ENCODE peak calls at places on chromosomes 16 and 17, in six cellular contexts. V, Y, I, S, E and L are unnamed samples.

GRCh38 chr17:49520386-49521087 is 25.4 kb downstream of the NGFR start:
- DNase-seq in V (no peak), Y (peak; percentile 32), I (no peak), S (no peak), E (no peak), L (no peak)

GRCh38 chr17:21296097-21297025 is 11.8 kb downstream of the MAP2K3 start:
- DNase-seq in V (no peak), Y (no peak), I (no peak), S (no peak), E (no peak), L (no peak)

GRCh38 chr17:77327181-77327565 is 186.4 kb downstream of the SEC14L1 start:
- DNase-seq in V (no peak), Y (no peak), I (no peak), S (no peak), E (no peak), L (no peak)

GRCh38 chr17:73305845-73306836 is 5.7 kb downstream of the CDC42EP4 start:
- DNase-seq in V (no peak), Y (no peak), I (no peak), S (no peak), E (no peak), L (no peak)

GRCh38 chr17:50841949-50842354 is 6.6 kb downstream of the WFIKKN2 start:
- DNase-seq in V (peak; percentile 63), Y (peak; percentile 80), I (peak; percentile 51), S (peak; percentile 76), E (peak; percentile 68), L (peak; percentile 79)

GRCh38 chr17:81387235-81388060 is 7.8 kb upstream of the BAHCC1 start:
- DNase-seq in V (no peak), Y (no peak), I (no peak), S (no peak), E (peak; percentile 71), L (no peak)

GRCh38 chr17:17041018-17041521 is 1.2 kb upstream of the MPRIP start:
- DNase-seq in V (peak; percentile 79), Y (peak; percentile 43), I (peak; percentile 40), S (peak; percentile 68), E (no peak), L (no peak)

GRCh38 chr17:5042152-5043022 is 7.2 kb upstream of the SLC52A1 start:
- DNase-seq in V (no peak), Y (no peak), I (no peak), S (no peak), E (no peak), L (no peak)

GRCh38 chr16:50821586-50821985 is 79.7 kb downstream of the CYLD start:
- DNase-seq in V (no peak), Y (no peak), I (no peak), S (peak; percentile 21), E (no peak), L (no peak)
- TF ChIP-seq CTCF in V (no peak), Y (no peak), I (peak; percentile 14), S (no peak), E (no peak), L (no peak)

GRCh38 chr16:88418869-88419268 is 34.2 kb upstream of the ZFPM1 start:
- DNase-seq in V (no peak), Y (no peak), I (no peak), S (no peak), E (no peak), L (no peak)
- TF ChIP-seq CTCF in V (no peak), Y (no peak), I (no peak), S (no peak), E (no peak), L (no peak)

DNA sequence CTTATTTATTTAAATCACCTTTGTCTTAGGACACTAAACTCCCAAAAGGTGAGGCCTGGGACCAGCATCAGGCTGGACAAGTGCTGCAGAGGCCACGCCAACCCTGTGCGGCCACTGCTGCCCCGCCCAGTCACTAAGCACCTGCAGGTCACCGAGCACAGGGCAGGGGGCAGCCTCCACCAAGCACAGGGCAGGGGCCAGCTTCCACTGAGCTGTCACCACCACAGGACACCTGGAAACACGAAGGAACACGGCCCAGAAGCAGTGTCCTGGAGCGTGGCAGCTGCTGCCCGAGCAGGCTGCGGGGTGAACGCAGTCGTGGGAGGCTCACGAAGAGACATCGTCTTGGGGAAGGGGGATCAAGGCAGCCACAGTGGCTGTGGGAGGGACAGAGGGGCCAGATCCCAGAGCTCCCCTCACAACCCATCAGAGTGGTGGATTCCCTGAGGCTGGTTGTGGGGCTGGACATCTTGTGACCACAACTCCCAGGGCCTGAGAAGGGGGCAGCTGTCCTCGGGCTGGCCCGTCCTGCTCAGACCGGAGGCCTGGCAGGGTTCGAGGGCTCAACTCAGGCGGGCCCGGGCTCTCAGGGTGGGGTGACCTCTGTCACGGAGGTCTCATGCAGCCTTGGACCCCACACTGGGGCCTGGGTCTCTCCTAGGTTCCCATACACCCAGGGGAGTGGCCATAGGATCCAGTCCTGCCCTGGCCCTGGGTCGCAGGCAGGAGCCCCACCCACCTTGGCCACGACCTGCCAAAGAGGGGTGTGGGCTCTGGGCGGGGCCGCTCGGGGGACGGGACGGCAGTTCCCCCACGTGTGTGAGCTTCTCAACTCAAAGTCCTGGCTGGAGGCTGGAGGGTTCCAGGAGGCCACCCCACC is 18.7 kb downstream of the RAB40B start:
- DNase-seq in V (no peak), Y (no peak), I (no peak), S (no peak), E (no peak), L (no peak)
- TF ChIP-seq CTCF in V (no peak), Y (no peak), I (no peak), S (no peak), E (no peak), L (no peak)

GRCh38 chr16:69078073-69078472 is 27.4 kb upstream of the HAS3 start:
- DNase-seq in V (no peak), Y (no peak), I (no peak), S (no peak), E (no peak), L (no peak)
- TF ChIP-seq CTCF in V (no peak), Y (no peak), I (no peak), S (no peak), E (no peak), L (no peak)

GRCh38 chr16:85227924-85228462 is 115.7 kb upstream of the CIBAR2 start:
- DNase-seq in V (no peak), Y (no peak), I (no peak), S (no peak), E (peak; percentile 66), L (no peak)
- TF ChIP-seq CTCF in V (no peak), Y (no peak), I (no peak), S (no peak), E (peak; percentile 21), L (no peak)

DNA sequence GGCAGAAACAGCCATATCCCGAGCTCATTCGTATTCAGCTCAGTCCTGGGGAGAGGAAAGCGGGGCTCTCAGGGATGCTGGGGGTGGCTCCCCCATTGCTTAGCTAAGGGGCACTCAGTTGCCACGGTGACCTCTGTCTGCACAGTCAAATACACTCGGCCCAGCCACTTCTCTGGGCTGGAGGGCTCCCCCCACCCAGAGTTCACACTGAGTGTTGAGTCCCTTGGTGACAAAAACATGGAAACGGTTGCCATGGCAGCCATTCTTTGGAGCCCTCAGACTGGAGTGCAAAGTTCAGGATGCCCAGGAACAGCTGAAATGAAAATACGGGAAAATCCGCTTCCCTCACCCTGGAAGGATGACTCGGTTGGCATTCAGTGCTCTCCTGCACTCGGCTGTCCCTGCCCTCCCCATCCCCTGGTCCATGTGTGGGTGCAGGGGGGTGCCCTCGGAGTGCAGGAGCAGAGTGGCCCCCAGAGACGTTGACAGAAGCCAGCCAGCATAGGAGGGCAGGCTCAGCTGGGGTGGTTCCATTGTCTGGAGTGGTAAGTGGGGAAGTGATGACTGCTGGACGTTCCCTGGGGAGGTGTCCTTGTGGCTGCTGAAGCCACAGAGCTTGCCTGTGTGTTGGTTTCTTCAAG is 216.5 kb downstream of the NTN1 start:
- DNase-seq in V (no peak), Y (no peak), I (no peak), S (no peak), E (no peak), L (peak; percentile 31)
- TF ChIP-seq CTCF in V (no peak), Y (no peak), I (no peak), S (no peak), E (no peak), L (no peak)

DNA sequence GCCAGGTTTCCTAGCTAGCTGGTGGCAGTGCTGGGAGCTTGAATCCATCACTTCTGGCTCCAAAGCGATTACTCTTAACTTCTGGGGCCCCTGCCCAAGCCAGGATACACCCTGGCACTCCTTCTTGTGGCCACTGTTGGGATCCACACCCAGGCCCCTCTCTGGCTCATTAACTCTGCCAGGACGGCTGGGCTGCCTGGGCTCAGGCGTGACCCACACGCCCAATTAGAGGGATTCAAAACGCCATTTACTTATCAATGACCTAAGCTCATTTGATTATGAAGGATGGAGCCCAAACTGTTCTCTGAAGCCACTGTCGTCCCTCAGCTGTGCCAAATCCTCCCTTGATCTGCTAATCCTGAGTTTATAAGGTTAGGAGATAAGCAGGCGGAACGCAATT is 79.7 kb upstream of the BRD7 start:
- DNase-seq in V (no peak), Y (no peak), I (no peak), S (no peak), E (no peak), L (no peak)
- TF ChIP-seq CTCF in V (no peak), Y (no peak), I (no peak), S (no peak), E (no peak), L (no peak)

DNA sequence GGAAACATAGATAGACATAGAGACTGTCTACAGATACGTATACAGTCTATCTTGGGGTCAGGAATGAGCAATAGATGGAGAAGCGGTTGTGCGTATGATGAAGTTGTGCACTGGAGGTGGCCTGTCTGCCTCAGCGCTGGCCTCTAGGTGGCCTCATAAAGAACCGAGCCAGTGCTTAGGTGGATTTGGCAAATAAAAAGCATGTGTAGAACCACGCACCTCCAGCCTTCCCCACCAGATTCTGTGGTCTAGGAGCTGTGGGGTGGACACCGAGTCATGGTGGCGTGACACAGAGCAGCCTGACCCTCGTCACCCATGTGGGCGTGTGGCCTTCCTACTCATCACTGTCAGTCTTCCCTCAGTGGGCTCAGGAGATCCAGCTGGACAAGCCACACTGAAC is 34.0 kb downstream of the PGS1 start:
- DNase-seq in V (no peak), Y (no peak), I (no peak), S (peak; percentile 51), E (no peak), L (no peak)
- TF ChIP-seq CTCF in V (no peak), Y (no peak), I (peak; percentile 42), S (peak; percentile 51), E (peak; percentile 11), L (no peak)

DNA sequence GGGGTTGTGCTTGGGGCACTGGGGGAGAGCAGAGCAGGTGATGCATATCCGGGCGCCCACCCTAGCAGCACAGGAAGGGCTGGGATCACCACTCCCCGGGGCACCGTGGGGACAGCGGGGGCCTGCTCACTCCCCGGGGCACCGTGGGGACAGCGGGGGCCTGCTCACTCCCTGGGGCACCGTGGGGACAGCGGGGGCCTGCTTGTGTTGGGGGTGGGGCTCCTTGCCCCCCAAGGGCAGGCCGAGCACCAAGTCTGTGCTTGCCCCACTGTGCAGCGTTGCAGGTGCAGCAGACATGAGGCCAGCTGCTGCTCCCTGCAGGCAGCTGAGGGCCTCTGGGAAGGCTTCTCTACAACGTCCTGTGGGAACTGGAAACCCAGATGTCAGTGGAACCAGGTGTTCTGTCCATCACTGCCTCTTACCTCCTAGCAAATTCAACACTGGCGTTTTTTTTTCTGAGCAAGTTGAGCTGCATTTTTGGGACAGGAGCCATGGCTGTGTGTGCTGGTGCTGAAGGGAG is 25.0 kb upstream of the ZNF750 start:
- DNase-seq in V (no peak), Y (no peak), I (no peak), S (no peak), E (no peak), L (no peak)
- TF ChIP-seq CTCF in V (no peak), Y (no peak), I (no peak), S (no peak), E (no peak), L (no peak)